ENCODE peak calls at places on chromosomes 13 and 19, in seven cellular contexts. T is NCI-H2081, W is fibroblast of the aortic adventitia, O is lung, A is GM03348, F is cardiac muscle cell, L is activated T-cell treated with anti-CD3 and anti-CD28 coated beads for 1 hour. S is an unnamed sample.

GRCh38 chr13:50685491-50685890 is 158.0 kb downstream of the DLEU7 start:
- DNase-seq in T (peak; percentile 77), W (peak; percentile 41), O (no peak), F (peak; percentile 57), A (no peak), L (no peak), S (peak; percentile 7)

GRCh38 chr13:20431080-20431479 is 94.6 kb downstream of the CRYL1 start:
- DNase-seq in O (no peak), T (no peak), A (no peak), L (no peak), F (no peak), W (no peak), S (no peak)

GRCh38 chr13:27918041-27918917 is 1.5 kb upstream of the PDX1 start:
- DNase-seq in F (no peak), A (no peak), T (no peak), L (no peak), O (no peak), W (no peak), S (peak; percentile 56)

GRCh38 chr19:10390652-10391286 is 10.4 kb upstream of the TYK2 start:
- DNase-seq in W (peak; percentile 80), A (peak; percentile 78), F (peak; percentile 81), O (peak; percentile 77), L (peak; percentile 53), T (peak; percentile 54), S (peak; percentile 69)

GRCh38 chr19:31392514-31392913 is 43.3 kb upstream of the TSHZ3 start:
- DNase-seq in F (peak; percentile 19), W (peak; percentile 21), A (no peak), T (no peak), L (no peak), O (no peak), S (no peak)

GRCh38 chr19:18599485-18599884 is 7.1 kb downstream of the CRLF1 start:
- DNase-seq in T (no peak), F (no peak), W (no peak), O (no peak), A (no peak), L (no peak), S (no peak)

GRCh38 chr19:31938675-31939074 is 406.7 kb upstream of the ZNF507 start:
- DNase-seq in L (no peak), F (no peak), A (no peak), W (no peak), O (no peak), T (no peak), S (no peak)

GRCh38 chr13:77698211-77699058 is 948 bp downstream of the SLAIN1 start:
- DNase-seq in O (peak; percentile 37), A (peak; percentile 20), L (peak; percentile 27), F (no peak), W (no peak), T (peak; percentile 31), S (peak; percentile 48)

GRCh38 chr13:113936566-113936965 is 37.3 kb downstream of the C13orf46 start:
- DNase-seq in L (no peak), A (no peak), O (no peak), T (no peak), F (no peak), W (no peak), S (no peak)

GRCh38 chr13:20043207-20043925 is 84.8 kb downstream of the ZMYM2 start:
- DNase-seq in W (no peak), A (no peak), F (no peak), T (no peak), L (no peak), O (no peak), S (peak; percentile 5)

GRCh38 chr13:26029581-26030136 is 22.2 kb downstream of the SHISA2 start:
- DNase-seq in T (no peak), F (no peak), W (no peak), L (no peak), O (no peak), A (no peak), S (no peak)

GRCh38 chr13:30726192-30726591 is 9.2 kb upstream of the ALOX5AP start:
- DNase-seq in O (no peak), L (no peak), F (no peak), A (no peak), W (no peak), T (no peak), S (no peak)

GRCh38 chr13:74093691-74094090 is 40.5 kb downstream of the KLF12 start:
- DNase-seq in O (no peak), T (no peak), A (peak; percentile 20), F (no peak), W (no peak), L (no peak), S (no peak)

GRCh38 chr19:41918653-41919244 is 9.5 kb downstream of the ERFL start:
- DNase-seq in F (no peak), A (no peak), L (no peak), O (no peak), T (no peak), W (no peak), S (no peak)

GRCh38 chr19:19459707-19460251 is 54.3 kb downstream of the GATAD2A start:
- DNase-seq in L (peak; percentile 41), F (peak; percentile 58), A (peak; percentile 71), O (no peak), T (no peak), W (peak; percentile 50), S (peak; percentile 57)

GRCh38 chr13:101453784-101454201 is 1.3 kb downstream of the ITGBL1 start:
- DNase-seq in F (peak; percentile 5), A (peak; percentile 57), L (no peak), T (no peak), O (peak; percentile 32), W (no peak), S (peak; percentile 16)

GRCh38 chr19:610801-611505 is 21.3 kb downstream of the HCN2 start:
- DNase-seq in T (peak; percentile 66), F (peak; percentile 95), A (peak; percentile 83), W (no peak), L (peak; percentile 44), O (no peak), S (peak; percentile 28)

GRCh38 chr13:106376411-106377112 is 158.9 kb downstream of the EFNB2 start:
- DNase-seq in W (peak; percentile 82), F (peak; percentile 91), L (no peak), A (peak; percentile 67), O (peak; percentile 66), T (no peak), S (no peak)

GRCh38 chr13:46687810-46688209 is 109.2 kb downstream of the ESD start:
- DNase-seq in W (peak; percentile 46), F (peak; percentile 69), A (no peak), T (peak; percentile 67), L (no peak), O (no peak), S (peak; percentile 80)

GRCh38 chr19:50003254-50003788 is 21.9 kb downstream of the VRK3 start:
- DNase-seq in F (no peak), T (no peak), A (no peak), W (no peak), L (no peak), O (no peak), S (no peak)

GRCh38 chr19:41531438-41532311 is 44.3 kb upstream of the CEACAM21 start:
- DNase-seq in L (peak; percentile 57), O (peak; percentile 88), F (peak; percentile 95), A (peak; percentile 87), T (no peak), W (peak; percentile 56), S (peak; percentile 56)

GRCh38 chr19:28289294-28290063 is 923.5 kb downstream of the UQCRFS1 start:
- DNase-seq in F (peak; percentile 51), W (peak; percentile 30), A (peak; percentile 55), L (no peak), O (no peak), T (peak; percentile 1), S (no peak)

GRCh38 chr19:47372603-47373002 is 23.5 kb downstream of the DHX34 start:
- DNase-seq in T (no peak), W (no peak), F (no peak), O (no peak), A (no peak), L (no peak), S (no peak)

GRCh38 chr13:114013952-114014629 is 40.2 kb upstream of the C13orf46 start:
- DNase-seq in A (no peak), W (no peak), O (no peak), T (no peak), L (no peak), F (no peak), S (no peak)

GRCh38 chr19:1399079-1399478 is 2.3 kb downstream of the GAMT start:
- DNase-seq in O (no peak), L (no peak), F (no peak), A (no peak), T (no peak), W (no peak), S (no peak)

GRCh38 chr19:23769691-23770468 is 11.2 kb upstream of the ZNF681 start:
- DNase-seq in A (no peak), W (no peak), T (no peak), L (no peak), O (no peak), F (no peak), S (no peak)

GRCh38 chr13:99895428-99895998 is 76.1 kb downstream of the ZIC5 start:
- DNase-seq in A (no peak), O (no peak), W (no peak), L (no peak), F (peak; percentile 5), T (no peak), S (no peak)

GRCh38 chr13:90683711-90684131 is 663.8 kb upstream of the MIR17HG start:
- DNase-seq in T (no peak), F (peak; percentile 45), L (no peak), O (no peak), A (no peak), W (no peak), S (no peak)

GRCh38 chr19:56269348-56269747 is 3.2 kb upstream of the EDDM13 start:
- DNase-seq in L (no peak), W (no peak), F (no peak), O (no peak), T (no peak), A (no peak), S (no peak)

GRCh38 chr13:75175575-75175974 is 306.4 kb downstream of the TBC1D4 start:
- DNase-seq in A (no peak), T (no peak), L (no peak), O (no peak), F (peak; percentile 48), W (no peak), S (no peak)

GRCh38 chr13:95714142-95714832 is 37.3 kb downstream of the DNAJC3 start:
- DNase-seq in L (no peak), O (no peak), A (peak; percentile 67), F (peak; percentile 73), W (peak; percentile 62), T (no peak), S (no peak)

GRCh38 chr19:2154587-2155075 is 3.3 kb upstream of the AP3D1 start:
- DNase-seq in F (no peak), A (no peak), L (no peak), T (no peak), W (peak; percentile 51), O (no peak), S (no peak)

GRCh38 chr13:29511439-29511814 is 84.1 kb downstream of the SLC7A1 start:
- DNase-seq in F (no peak), W (no peak), T (no peak), O (no peak), A (no peak), L (no peak), S (no peak)

GRCh38 chr19:44050740-44051653 is 839 bp upstream of the ZNF223 start:
- DNase-seq in F (peak; percentile 6), T (peak; percentile 86), A (no peak), L (no peak), O (no peak), W (no peak), S (peak; percentile 71)

GRCh38 chr19:49570138-49570856 is 10.1 kb downstream of the NOSIP start:
- DNase-seq in O (peak; percentile 65), F (peak; percentile 91), L (peak; percentile 49), T (peak; percentile 81), W (peak; percentile 92), A (peak; percentile 86), S (peak; percentile 87)

GRCh38 chr19:3274245-3275067 is 50.0 kb downstream of the CELF5 start:
- DNase-seq in A (no peak), W (no peak), T (no peak), L (no peak), F (no peak), O (no peak), S (no peak)

GRCh38 chr13:49627831-49628652 is at the start of gene ARL11:
- DNase-seq in T (no peak), A (no peak), O (peak; percentile 62), F (no peak), W (no peak), L (peak; percentile 39), S (peak; percentile 69)